ENCODE peak calls at places on chromosomes 16 and 17, in eight cellular contexts. C, Y, M, O, L, S, E and R are unnamed samples.

GRCh38 chr17:54015734-54016133 is 193.0 kb downstream of the KIF2B start:
- DNase-seq in Y (no peak), C (no peak), S (no peak), M (no peak), L (no peak), O (no peak), E (no peak), R (no peak)

GRCh38 chr16:84603115-84603816 is 14.6 kb downstream of the COTL1 start:
- DNase-seq in M (no peak), C (peak), E (peak), S (peak), O (peak), Y (no peak), L (peak), R (peak)

GRCh38 chr16:46826618-46827017 is 4.4 kb downstream of the C16orf87 start:
- DNase-seq in E (no peak), O (no peak), Y (no peak), S (no peak), C (peak), M (no peak), L (no peak), R (no peak)

GRCh38 chr17:40071720-40072480 is 9.1 kb downstream of the THRA start:
- DNase-seq in O (peak), S (no peak), M (peak), L (no peak), E (peak), Y (peak), C (peak), R (peak)

GRCh38 chr16:87487361-87487924 is 5.4 kb downstream of the ZCCHC14 start:
- DNase-seq in L (no peak), O (no peak), S (no peak), C (peak), M (peak), Y (peak), E (peak), R (peak)

GRCh38 chr16:88387941-88388627 is 5.3 kb downstream of the ZNF469 start:
- DNase-seq in E (no peak), S (no peak), O (no peak), Y (no peak), C (no peak), L (no peak), M (no peak), R (peak)

GRCh38 chr16:67447508-67448076 is 16.7 kb downstream of the HSD11B2 start:
- DNase-seq in S (peak), Y (peak), M (no peak), C (peak), E (no peak), L (no peak), O (no peak), R (no peak)

GRCh38 chr16:17951273-17951845 is 385.2 kb downstream of the NPIPA8 start:
- DNase-seq in L (no peak), S (no peak), O (no peak), M (no peak), Y (no peak), C (no peak), E (no peak), R (no peak)

GRCh38 chr17:10616502-10617119 is 40.5 kb downstream of the MYH3 start:
- DNase-seq in L (peak), O (peak), E (peak), S (peak), M (no peak), Y (peak), C (peak), R (peak)

GRCh38 chr17:74812109-74812864 is 36.1 kb upstream of the NAT9 start:
- DNase-seq in C (no peak), E (no peak), O (no peak), S (no peak), L (no peak), M (no peak), Y (no peak), R (no peak)

GRCh38 chr17:32929288-32929574 is 1.3 kb downstream of the TMEM98 start:
- DNase-seq in Y (no peak), M (no peak), C (no peak), E (no peak), L (no peak), O (no peak), S (no peak), R (no peak)

GRCh38 chr17:46003907-46004748 is 5.1 kb downstream of the STH start:
- DNase-seq in C (no peak), M (peak), E (peak), L (no peak), S (no peak), O (no peak), Y (no peak), R (no peak)

GRCh38 chr17:77392376-77393273 is 251.9 kb downstream of the SEC14L1 start:
- DNase-seq in E (no peak), M (no peak), S (no peak), Y (peak), L (no peak), C (no peak), O (no peak), R (no peak)

GRCh38 chr17:28347261-28347891 is 10.0 kb downstream of the POLDIP2 start:
- DNase-seq in L (peak), E (no peak), C (peak), M (no peak), O (peak), Y (peak), S (no peak), R (no peak)

GRCh38 chr17:2474371-2474770 is 37.3 kb downstream of the METTL16 start:
- DNase-seq in S (no peak), M (no peak), L (no peak), O (no peak), C (no peak), E (no peak), Y (no peak), R (no peak)

GRCh38 chr17:61070649-61071048 is 329.0 kb upstream of the TBX2 start:
- DNase-seq in C (no peak), Y (no peak), M (no peak), L (no peak), E (no peak), S (no peak), O (no peak), R (no peak)

GRCh38 chr17:73042809-73043685 is 49.4 kb downstream of the SLC39A11 start:
- DNase-seq in C (peak), O (no peak), M (no peak), L (no peak), S (no peak), E (no peak), Y (no peak), R (no peak)

GRCh38 chr16:89623511-89624232 is 10.2 kb downstream of the DPEP1 start:
- DNase-seq in S (no peak), L (no peak), M (no peak), O (no peak), C (peak), E (no peak), Y (no peak), R (no peak)

GRCh38 chr16:528111-529011 is 849 bp downstream of the CAPN15 start:
- DNase-seq in E (peak), Y (no peak), M (no peak), C (peak), L (peak), S (no peak), O (peak), R (peak)

GRCh38 chr16:878071-878784 is 77.7 kb upstream of the GNG13 start:
- DNase-seq in L (no peak), O (no peak), S (peak), E (no peak), C (no peak), M (no peak), Y (peak), R (peak)

GRCh38 chr17:44920565-44920940 is 5.3 kb upstream of the GFAP start:
- DNase-seq in S (no peak), Y (peak), L (no peak), M (no peak), E (no peak), C (no peak), O (no peak), R (peak)

GRCh38 chr16:66274335-66275110 is 92.0 kb upstream of the CDH5 start:
- DNase-seq in S (no peak), M (no peak), Y (peak), L (peak), O (no peak), C (peak), E (no peak), R (no peak)

GRCh38 chr17:39244016-39244599 is 18.4 kb upstream of the STAC2 start:
- DNase-seq in C (peak), E (no peak), O (no peak), M (no peak), Y (no peak), L (no peak), S (no peak), R (no peak)

GRCh38 chr16:59259074-59259963 is 525.2 kb upstream of the GOT2 start:
- DNase-seq in S (no peak), M (no peak), E (no peak), L (no peak), C (no peak), Y (no peak), O (no peak), R (no peak)

GRCh38 chr17:31525801-31526549 is 134.5 kb downstream of the RAB11FIP4 start:
- DNase-seq in O (no peak), C (no peak), E (no peak), Y (peak), L (peak), S (no peak), M (no peak), R (no peak)

GRCh38 chr17:74442670-74443515 is 11.0 kb downstream of the GPRC5C start:
- DNase-seq in Y (peak), L (no peak), C (peak), E (peak), O (no peak), M (no peak), S (no peak), R (peak)

GRCh38 chr17:9389116-9389515 is 186.5 kb downstream of the STX8 start:
- DNase-seq in E (no peak), Y (no peak), O (peak), M (no peak), S (no peak), L (peak), C (peak), R (peak)

GRCh38 chr17:10827898-10828552 is 9.9 kb downstream of the PIRT start:
- DNase-seq in Y (no peak), C (no peak), E (no peak), M (no peak), S (no peak), O (no peak), L (no peak), R (no peak)

GRCh38 chr16:84919267-84919666 is 92.1 kb downstream of the ZDHHC7 start:
- DNase-seq in E (no peak), C (no peak), O (no peak), L (no peak), S (no peak), M (no peak), Y (no peak), R (no peak)

GRCh38 chr17:41026668-41027471 is at the start of gene KRTAP1-5:
- DNase-seq in E (no peak), S (no peak), Y (no peak), O (peak), C (peak), L (no peak), M (no peak), R (no peak)